ENCODE peak calls at places on chromosomes 6 and 20, in four cellular contexts. One of them, this sample, is unnamed.

GRCh38 chr20:1370548-1371110 is 22.2 kb downstream of the FKBP1A start:
- DNase-seq in fibroblast of lung: peak; percentile 54
- DNase-seq in GM23338: no peak
- DNase-seq in H9: no peak
- DNase-seq in this sample: peak; percentile 81

GRCh38 chr20:58688838-58689237 is 3.8 kb upstream of the NPEPL1 start:
- DNase-seq in fibroblast of lung: no peak
- DNase-seq in GM23338: no peak
- DNase-seq in H9: no peak
- DNase-seq in this sample: peak; percentile 27

GRCh38 chr20:24572862-24573261 is 103.4 kb downstream of the SYNDIG1 start:
- DNase-seq in fibroblast of lung: no peak
- DNase-seq in GM23338: no peak
- DNase-seq in H9: no peak
- DNase-seq in this sample: no peak

GRCh38 chr6:100504786-100505737 is 40.3 kb upstream of the SIM1 start:
- DNase-seq in fibroblast of lung: peak; percentile 96
- DNase-seq in GM23338: peak; percentile 15
- DNase-seq in H9: no peak
- DNase-seq in this sample: peak; percentile 21

GRCh38 chr6:152459245-152459644 is 177.9 kb downstream of the SYNE1 start:
- DNase-seq in fibroblast of lung: no peak
- DNase-seq in GM23338: no peak
- DNase-seq in H9: no peak
- DNase-seq in this sample: no peak

GRCh38 chr6:15791401-15792137 is 128.7 kb upstream of the DTNBP1 start:
- DNase-seq in fibroblast of lung: peak; percentile 6
- DNase-seq in GM23338: no peak
- DNase-seq in H9: no peak
- DNase-seq in this sample: no peak

GRCh38 chr6:46410330-46410953 is 80.8 kb downstream of the RCAN2 start:
- DNase-seq in fibroblast of lung: peak; percentile 38
- DNase-seq in GM23338: peak; percentile 64
- DNase-seq in H9: no peak
- DNase-seq in this sample: no peak

GRCh38 chr20:30985386-30985785 is 272.1 kb upstream of the DEFB115 start:
- DNase-seq in fibroblast of lung: no peak
- DNase-seq in GM23338: no peak
- DNase-seq in H9: peak; percentile 24
- DNase-seq in this sample: no peak

GRCh38 chr6:15511248-15512125 is 151.3 kb downstream of the DTNBP1 start:
- DNase-seq in fibroblast of lung: no peak
- DNase-seq in GM23338: no peak
- DNase-seq in H9: no peak
- DNase-seq in this sample: peak; percentile 59

GRCh38 chr20:44621325-44621724 is 30.2 kb downstream of the ADA start:
- DNase-seq in fibroblast of lung: no peak
- DNase-seq in GM23338: no peak
- DNase-seq in H9: no peak
- DNase-seq in this sample: peak; percentile 68

GRCh38 chr6:106490030-106490429 is 129.5 kb downstream of the CRYBG1 start:
- DNase-seq in fibroblast of lung: no peak
- DNase-seq in GM23338: no peak
- DNase-seq in H9: no peak
- DNase-seq in this sample: no peak

GRCh38 chr20:51931321-51931720 is 129.0 kb upstream of the SALL4 start:
- DNase-seq in fibroblast of lung: no peak
- DNase-seq in GM23338: no peak
- DNase-seq in H9: no peak
- DNase-seq in this sample: no peak

GRCh38 chr6:43395822-43396221 is 26.4 kb upstream of the ZNF318 start:
- DNase-seq in fibroblast of lung: no peak
- DNase-seq in GM23338: no peak
- DNase-seq in H9: no peak
- DNase-seq in this sample: no peak

GRCh38 chr20:10714236-10714975 is 40.6 kb upstream of the JAG1 start:
- DNase-seq in fibroblast of lung: peak; percentile 53
- DNase-seq in GM23338: no peak
- DNase-seq in H9: no peak
- DNase-seq in this sample: no peak

GRCh38 chr6:113979930-113980329 is 9.0 kb upstream of the HDAC2 start:
- DNase-seq in fibroblast of lung: no peak
- DNase-seq in GM23338: no peak
- DNase-seq in H9: no peak
- DNase-seq in this sample: no peak

GRCh38 chr6:132525866-132526265 is 12.2 kb upstream of the TAAR9 start:
- DNase-seq in fibroblast of lung: no peak
- DNase-seq in GM23338: no peak
- DNase-seq in H9: no peak
- DNase-seq in this sample: no peak

GRCh38 chr20:15708984-15709598 is 864.2 kb downstream of the KIF16B start:
- DNase-seq in fibroblast of lung: peak; percentile 1
- DNase-seq in GM23338: peak; percentile 85
- DNase-seq in H9: peak; percentile 82
- DNase-seq in this sample: peak; percentile 29

GRCh38 chr6:154872605-154873004 is 122.5 kb upstream of the TIAM2 start:
- DNase-seq in fibroblast of lung: no peak
- DNase-seq in GM23338: peak; percentile 73
- DNase-seq in H9: peak; percentile 60
- DNase-seq in this sample: no peak

GRCh38 chr6:109052852-109053251 is 41.8 kb downstream of the SESN1 start:
- DNase-seq in fibroblast of lung: no peak
- DNase-seq in GM23338: no peak
- DNase-seq in H9: no peak
- DNase-seq in this sample: no peak

GRCh38 chr20:2330090-2330695 is 34.4 kb downstream of the TGM3 start:
- DNase-seq in fibroblast of lung: no peak
- DNase-seq in GM23338: no peak
- DNase-seq in H9: no peak
- DNase-seq in this sample: no peak

GRCh38 chr6:163438940-163439335 is 24.4 kb downstream of the QKI start:
- DNase-seq in fibroblast of lung: peak; percentile 44
- DNase-seq in GM23338: no peak
- DNase-seq in H9: no peak
- DNase-seq in this sample: no peak

GRCh38 chr20:44309763-44310663 is 989 bp downstream of the FITM2 start:
- DNase-seq in fibroblast of lung: peak; percentile 36
- DNase-seq in GM23338: peak; percentile 12
- DNase-seq in H9: no peak
- DNase-seq in this sample: peak; percentile 92

GRCh38 chr20:62160253-62160652 is 16.7 kb downstream of the SS18L1 start:
- DNase-seq in fibroblast of lung: no peak
- DNase-seq in GM23338: no peak
- DNase-seq in H9: no peak
- DNase-seq in this sample: no peak

GRCh38 chr6:93437491-93437890 is 18.1 kb upstream of the EPHA7 start:
- DNase-seq in fibroblast of lung: no peak
- DNase-seq in GM23338: no peak
- DNase-seq in H9: no peak
- DNase-seq in this sample: no peak

GRCh38 chr6:35360349-35361138 is 18.2 kb downstream of the PPARD start:
- DNase-seq in fibroblast of lung: peak; percentile 76
- DNase-seq in GM23338: peak; percentile 79
- DNase-seq in H9: peak; percentile 74
- DNase-seq in this sample: peak; percentile 55

GRCh38 chr6:137013031-137013430 is 31.7 kb downstream of the IL20RA start:
- DNase-seq in fibroblast of lung: peak; percentile 92
- DNase-seq in GM23338: no peak
- DNase-seq in H9: no peak
- DNase-seq in this sample: peak; percentile 83

GRCh38 chr6:13079096-13079758 is 249.1 kb downstream of the TBC1D7 start:
- DNase-seq in fibroblast of lung: peak; percentile 12
- DNase-seq in GM23338: peak; percentile 2
- DNase-seq in H9: no peak
- DNase-seq in this sample: no peak

GRCh38 chr20:45077559-45077958 is 23.4 kb downstream of the KCNS1 start:
- DNase-seq in fibroblast of lung: no peak
- DNase-seq in GM23338: no peak
- DNase-seq in H9: no peak
- DNase-seq in this sample: no peak

GRCh38 chr6:54801669-54802068 is 44.9 kb upstream of the FAM83B start:
- DNase-seq in fibroblast of lung: peak; percentile 87
- DNase-seq in GM23338: no peak
- DNase-seq in H9: no peak
- DNase-seq in this sample: peak; percentile 39

DNA sequence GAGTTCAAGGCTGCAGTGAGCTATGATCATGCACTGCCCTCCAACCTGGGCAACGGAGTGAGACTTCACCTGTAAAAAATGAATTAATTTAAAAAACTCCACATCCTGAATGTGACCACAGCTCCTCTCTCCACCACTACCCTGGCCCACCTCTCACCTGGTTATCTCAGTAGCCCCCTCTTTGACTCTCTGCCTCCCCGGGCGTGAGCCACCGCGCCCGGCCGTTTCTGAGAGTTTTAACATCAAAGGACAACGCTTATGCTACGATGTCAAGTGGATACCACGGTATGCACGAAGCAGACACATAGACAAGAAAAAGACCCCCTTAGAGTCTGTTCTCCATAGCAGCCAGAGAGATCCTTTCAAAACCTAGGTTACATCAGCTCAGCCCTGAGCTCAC is 48.7 kb downstream of the FGD2 start:
- DNase-seq in fibroblast of lung: no peak
- DNase-seq in GM23338: no peak
- DNase-seq in H9: no peak
- DNase-seq in this sample: no peak
- H2AFZ ChIP-seq in fibroblast of lung: no peak overlapping the region
- H2AFZ ChIP-seq in GM23338: no peak overlapping the region
- H2AFZ ChIP-seq in H9: no peak overlapping the region
- H2AFZ ChIP-seq in this sample: no peak overlapping the region

GRCh38 chr6:82866446-82866845 is 199.2 kb downstream of the UBE3D start:
- DNase-seq in fibroblast of lung: no peak
- DNase-seq in GM23338: no peak
- DNase-seq in H9: no peak
- DNase-seq in this sample: no peak

GRCh38 chr6:82861121-82861520 is 204.5 kb downstream of the UBE3D start:
- DNase-seq in fibroblast of lung: peak; percentile 46
- DNase-seq in GM23338: no peak
- DNase-seq in H9: no peak
- DNase-seq in this sample: peak; percentile 31

GRCh38 chr6:82863771-82864170 is 201.9 kb downstream of the UBE3D start:
- DNase-seq in fibroblast of lung: no peak
- DNase-seq in GM23338: no peak
- DNase-seq in H9: no peak
- DNase-seq in this sample: no peak

GRCh38 chr6:82867946-82868345 is 197.7 kb downstream of the UBE3D start:
- DNase-seq in fibroblast of lung: no peak
- DNase-seq in GM23338: no peak
- DNase-seq in H9: no peak
- DNase-seq in this sample: no peak

DNA sequence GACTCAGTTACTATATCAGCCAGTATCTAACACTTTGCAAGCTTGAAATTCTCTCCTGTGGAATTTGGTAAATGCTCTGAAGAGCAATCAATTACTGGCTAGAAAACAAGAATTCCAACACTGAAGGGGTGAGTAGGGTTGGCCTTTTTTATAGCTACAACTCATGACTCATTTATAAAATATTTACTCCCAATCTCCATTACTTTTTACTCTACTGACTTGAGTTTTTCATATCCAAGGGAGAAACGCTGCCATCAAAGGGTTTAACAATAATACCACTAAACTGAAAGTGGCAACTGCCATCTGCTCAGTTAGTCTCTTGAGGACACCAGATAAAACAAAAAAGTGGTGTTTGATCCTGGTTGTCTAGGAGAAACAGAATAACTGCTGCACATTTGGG is 203.1 kb downstream of the UBE3D start:
- DNase-seq in fibroblast of lung: peak; percentile 90
- DNase-seq in GM23338: no peak
- DNase-seq in H9: no peak
- DNase-seq in this sample: no peak
- H2AFZ ChIP-seq in fibroblast of lung: no peak overlapping the region
- H2AFZ ChIP-seq in GM23338: no peak overlapping the region
- H2AFZ ChIP-seq in H9: no peak overlapping the region
- H2AFZ ChIP-seq in this sample: no peak overlapping the region

GRCh38 chr20:14446446-14446845 is 109.0 kb upstream of the FLRT3 start:
- DNase-seq in fibroblast of lung: no peak
- DNase-seq in GM23338: no peak
- DNase-seq in H9: no peak
- DNase-seq in this sample: no peak
- H2AFZ ChIP-seq in fibroblast of lung: no peak overlapping the region
- H2AFZ ChIP-seq in GM23338: no peak overlapping the region
- H2AFZ ChIP-seq in H9: no peak overlapping the region
- H2AFZ ChIP-seq in this sample: no peak overlapping the region

GRCh38 chr20:41249781-41250281 is 67.7 kb downstream of the ZHX3 start:
- DNase-seq in fibroblast of lung: peak; percentile 47
- DNase-seq in GM23338: peak; percentile 91
- DNase-seq in H9: peak; percentile 86
- DNase-seq in this sample: peak; percentile 37
- H2AFZ ChIP-seq in fibroblast of lung: no peak overlapping the region
- H2AFZ ChIP-seq in GM23338: peak overlapping the region; percentile 39
- H2AFZ ChIP-seq in H9: peak overlapping the region; percentile 66
- H2AFZ ChIP-seq in this sample: peak overlapping the region; percentile 62

GRCh38 chr20:54650201-54650722 is 174.9 kb downstream of the DOK5 start:
- DNase-seq in fibroblast of lung: peak; percentile 42
- DNase-seq in GM23338: no peak
- DNase-seq in H9: no peak
- DNase-seq in this sample: no peak

GRCh38 chr20:54651252-54651651 is 175.9 kb downstream of the DOK5 start:
- DNase-seq in fibroblast of lung: no peak
- DNase-seq in GM23338: no peak
- DNase-seq in H9: no peak
- DNase-seq in this sample: no peak

GRCh38 chr20:54648421-54649142 is 173.2 kb downstream of the DOK5 start:
- DNase-seq in fibroblast of lung: no peak
- DNase-seq in GM23338: no peak
- DNase-seq in H9: no peak
- DNase-seq in this sample: no peak

GRCh38 chr20:54646156-54646517 is 170.7 kb downstream of the DOK5 start:
- DNase-seq in fibroblast of lung: no peak
- DNase-seq in GM23338: no peak
- DNase-seq in H9: no peak
- DNase-seq in this sample: no peak

DNA sequence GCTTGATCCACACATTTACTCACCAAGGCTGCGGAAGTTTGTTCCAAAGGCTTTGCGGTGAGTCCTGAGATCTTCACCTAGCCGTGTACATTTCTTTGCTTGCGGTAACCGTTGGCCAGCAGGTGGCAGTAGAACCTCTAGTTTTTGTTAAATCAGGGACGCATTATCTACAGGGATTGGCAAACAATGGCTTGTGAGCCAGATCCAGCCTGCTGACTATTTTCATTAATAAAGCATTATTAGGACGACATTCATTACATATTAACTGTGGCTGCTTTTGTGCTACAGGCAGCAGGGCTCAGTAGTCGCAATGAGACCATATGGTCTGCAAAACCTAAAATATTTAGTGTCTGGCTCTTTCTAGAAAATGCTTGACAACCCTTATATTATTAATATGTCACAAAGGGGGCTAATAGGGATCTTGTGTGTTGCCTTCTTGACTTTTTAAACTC is 174.1 kb downstream of the DOK5 start:
- DNase-seq in fibroblast of lung: peak; percentile 66
- DNase-seq in GM23338: peak; percentile 91
- DNase-seq in H9: peak; percentile 82
- DNase-seq in this sample: no peak
- H2AFZ ChIP-seq in fibroblast of lung: no peak overlapping the region
- H2AFZ ChIP-seq in GM23338: no peak overlapping the region
- H2AFZ ChIP-seq in H9: no peak overlapping the region
- H2AFZ ChIP-seq in this sample: no peak overlapping the region

This sample was measured in osteoblast.